ENCODE peak calls at places on chromosome 20, in ten cellular contexts. S is K562, D is ovary, C is HCT116, A is uterus, F is testis, L is heart left ventricle, J is IMR-90, M is A549, R is breast epithelium. T is an unnamed sample.

GRCh38 chr20:57667385-57667784 is 42.4 kb downstream of the PMEPA1 start:
- DNase-seq in S (no peak), D (no peak), C (no peak), A (no peak), F (no peak), L (no peak), J (no peak), M (no peak), R (no peak), T (no peak)

GRCh38 chr20:59087829-59088433 is 45.3 kb upstream of the PRELID3B start:
- DNase-seq in S (peak; percentile 79), D (peak; percentile 15), C (peak; percentile 52), A (peak; percentile 62), F (peak; percentile 93), L (peak; percentile 75), J (peak; percentile 47), M (peak; percentile 66), R (peak; percentile 77), T (peak; percentile 77)

GRCh38 chr20:63522981-63523611 is 2.5 kb downstream of the PPDPF start:
- DNase-seq in S (no peak), D (no peak), C (no peak), A (peak; percentile 20), F (no peak), L (peak; percentile 9), J (no peak), M (no peak), R (no peak), T (peak; percentile 28)

GRCh38 chr20:45951474-45951873 is 17.0 kb downstream of the PCIF1 start:
- DNase-seq in S (no peak), D (no peak), C (no peak), A (no peak), F (no peak), L (no peak), J (no peak), M (no peak), R (no peak), T (no peak)

GRCh38 chr20:33900515-33901131 is 89.5 kb downstream of the CHMP4B start:
- DNase-seq in S (no peak), D (no peak), C (no peak), A (no peak), F (no peak), L (no peak), J (no peak), M (no peak), R (no peak), T (no peak)

GRCh38 chr20:42598586-42598985 is 591.1 kb downstream of the PTPRT start:
- DNase-seq in S (no peak), D (no peak), C (no peak), A (no peak), F (no peak), L (no peak), J (no peak), M (no peak), R (no peak), T (no peak)

GRCh38 chr20:43123180-43123579 is 66.5 kb downstream of the PTPRT start:
- DNase-seq in S (no peak), D (no peak), C (no peak), A (no peak), F (no peak), L (no peak), J (no peak), M (no peak), R (no peak), T (no peak)

GRCh38 chr20:2431185-2431584 is 39.4 kb downstream of the SNRPB start:
- DNase-seq in S (no peak), D (no peak), C (no peak), A (no peak), F (no peak), L (no peak), J (no peak), M (no peak), R (no peak), T (no peak)

GRCh38 chr20:46970937-46971630 is 76.4 kb downstream of the EYA2 start:
- DNase-seq in S (peak; percentile 34), D (no peak), C (peak; percentile 95), A (no peak), F (peak; percentile 34), L (no peak), J (peak; percentile 97), M (peak; percentile 94), R (no peak), T (no peak)

GRCh38 chr20:483791-484644 is 21.7 kb upstream of the TBC1D20 start:
- DNase-seq in S (no peak), D (peak; percentile 23), C (no peak), A (peak; percentile 18), F (peak; percentile 73), L (peak; percentile 59), J (no peak), M (no peak), R (no peak), T (no peak)

GRCh38 chr20:62751551-62752150 is 43.0 kb downstream of the NTSR1 start:
- DNase-seq in S (no peak), D (no peak), C (no peak), A (no peak), F (no peak), L (no peak), J (no peak), M (no peak), R (no peak), T (no peak)

GRCh38 chr20:57389695-57390603 is 1.2 kb upstream of the RBM38 start:
- DNase-seq in S (peak; percentile 73), D (peak; percentile 73), C (no peak), A (no peak), F (peak; percentile 52), L (no peak), J (no peak), M (no peak), R (no peak), T (no peak)

GRCh38 chr20:48635791-48636267 is 192.0 kb downstream of the PREX1 start:
- DNase-seq in S (peak; percentile 73), D (no peak), C (peak; percentile 16), A (no peak), F (peak; percentile 77), L (peak; percentile 44), J (peak; percentile 31), M (peak; percentile 54), R (no peak), T (no peak)

GRCh38 chr20:22686097-22686496 is 101.7 kb upstream of the FOXA2 start:
- DNase-seq in S (peak; percentile 44), D (no peak), C (peak; percentile 46), A (no peak), F (peak; percentile 92), L (peak; percentile 52), J (peak; percentile 61), M (peak; percentile 83), R (no peak), T (peak; percentile 57)

GRCh38 chr20:25867776-25868649 is 171.4 kb upstream of the ZNF337 start:
- DNase-seq in S (no peak), D (peak; percentile 62), C (no peak), A (peak; percentile 70), F (peak; percentile 85), L (peak; percentile 77), J (peak; percentile 16), M (peak; percentile 78), R (no peak), T (peak; percentile 68)

GRCh38 chr20:2123720-2124119 is 22.1 kb downstream of the STK35 start:
- DNase-seq in S (no peak), D (no peak), C (no peak), A (no peak), F (no peak), L (no peak), J (no peak), M (no peak), R (no peak), T (no peak)

GRCh38 chr20:35699127-35699913 is at the start of the genes NFS1 and ROMO1:
- DNase-seq in S (peak; percentile 93), D (peak; percentile 79), C (peak; percentile 56), A (peak; percentile 81), F (peak; percentile 91), L (peak; percentile 85), J (peak; percentile 76), M (peak; percentile 81), R (peak; percentile 62), T (peak; percentile 88)
- TF ChIP-seq POLR2A in S (peak; percentile 91), D (peak; percentile 66), C (peak; percentile 67), A (peak; percentile 68), F (no peak), L (peak; percentile 6), J (peak; percentile 78), M (peak; percentile 79), R (no peak), T (peak; percentile 59)

GRCh38 chr20:10449270-10449669 is 14.2 kb downstream of the SLX4IP start:
- DNase-seq in S (no peak), D (no peak), C (no peak), A (no peak), F (no peak), L (no peak), J (no peak), M (no peak), R (no peak), T (no peak)
- H3K27ac ChIP-seq in S (peak overlapping the region; percentile 46), D (no peak overlapping the region), C (no peak overlapping the region), A (no peak overlapping the region), F (no peak overlapping the region), L (no peak overlapping the region), J (no peak overlapping the region), M (peak overlapping the region; percentile 78), R (no peak overlapping the region), T (no peak overlapping the region)

GRCh38 chr20:52003976-52004375 is 187.6 kb downstream of the ZFP64 start:
- DNase-seq in S (no peak), D (no peak), C (no peak), A (no peak), F (peak; percentile 27), L (no peak), J (no peak), M (no peak), R (no peak), T (no peak)

GRCh38 chr20:52004720-52005119 is 186.9 kb downstream of the ZFP64 start:
- DNase-seq in S (no peak), D (no peak), C (no peak), A (no peak), F (no peak), L (no peak), J (peak; percentile 72), M (no peak), R (no peak), T (no peak)

GRCh38 chr20:52003415-52003814 is 188.2 kb downstream of the ZFP64 start:
- DNase-seq in S (no peak), D (no peak), C (no peak), A (no peak), F (no peak), L (no peak), J (no peak), M (no peak), R (no peak), T (no peak)

GRCh38 chr20:52001999-52002666 is 189.4 kb downstream of the ZFP64 start:
- DNase-seq in S (no peak), D (no peak), C (peak; percentile 3), A (no peak), F (no peak), L (no peak), J (peak; percentile 30), M (peak; percentile 73), R (no peak), T (no peak)
- TF ChIP-seq CTCF in S (no peak), D (no peak), C (peak; percentile 39), A (no peak), F (no peak), L (no peak), J (peak; percentile 21), M (no peak), R (no peak), T (no peak)

DNA sequence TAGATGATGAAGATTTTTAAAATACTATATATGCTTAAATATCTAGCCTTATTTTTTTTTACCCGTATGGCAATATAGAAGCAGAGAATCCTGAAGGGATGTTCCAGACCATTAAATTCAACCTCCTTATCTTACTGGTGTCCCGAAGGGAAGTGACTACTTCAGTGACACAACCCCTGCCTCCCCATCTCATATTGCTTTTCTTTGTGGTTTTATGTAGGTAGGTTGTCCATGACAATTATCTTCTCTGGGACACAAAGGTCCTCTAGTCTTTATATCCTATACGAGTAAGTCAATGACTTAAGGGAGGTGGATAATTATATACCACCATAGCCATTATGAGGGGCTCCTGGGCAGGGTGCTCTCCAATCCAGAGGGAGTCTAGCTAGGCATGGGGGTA is 57.4 kb upstream of the EMILIN3 start:
- DNase-seq in S (peak; percentile 39), D (no peak), C (no peak), A (no peak), F (no peak), L (no peak), J (no peak), M (no peak), R (no peak), T (no peak)
- TF ChIP-seq POLR2A in S (no peak), D (no peak), C (no peak), A (no peak), F (no peak), L (no peak), J (no peak), M (no peak), R (no peak), T (no peak)